ENCODE peak calls at places on chromosomes 6 and 20, in six cellular contexts. One of them, this sample, is unnamed.

GRCh38 chr6:33979750-33980149 is 166.1 kb downstream of the GRM4 start:
- DNase-seq in hepatic stellate cell: no peak
- DNase-seq in SJSA1: no peak
- DNase-seq in neural progenitor cell: no peak
- DNase-seq in fibroblast of lung: no peak
- DNase-seq in DMS153: no peak
- DNase-seq in this sample: no peak

GRCh38 chr6:74137910-74138309 is 441.9 kb downstream of the CD109 start:
- DNase-seq in hepatic stellate cell: peak; percentile 4
- DNase-seq in SJSA1: peak; percentile 31
- DNase-seq in neural progenitor cell: no peak
- DNase-seq in fibroblast of lung: peak; percentile 85
- DNase-seq in DMS153: peak; percentile 2
- DNase-seq in this sample: no peak

GRCh38 chr6:77880501-77880900 is 227.7 kb downstream of the MEI4 start:
- DNase-seq in hepatic stellate cell: no peak
- DNase-seq in SJSA1: peak; percentile 57
- DNase-seq in neural progenitor cell: no peak
- DNase-seq in fibroblast of lung: no peak
- DNase-seq in DMS153: no peak
- DNase-seq in this sample: no peak

GRCh38 chr20:61917459-61917858 is 148.2 kb downstream of the TAF4 start:
- DNase-seq in hepatic stellate cell: no peak
- DNase-seq in SJSA1: no peak
- DNase-seq in neural progenitor cell: no peak
- DNase-seq in fibroblast of lung: no peak
- DNase-seq in DMS153: no peak
- DNase-seq in this sample: no peak

GRCh38 chr20:54668271-54669053 is 193.1 kb downstream of the DOK5 start:
- DNase-seq in hepatic stellate cell: no peak
- DNase-seq in SJSA1: peak; percentile 10
- DNase-seq in neural progenitor cell: peak; percentile 60
- DNase-seq in fibroblast of lung: peak; percentile 12
- DNase-seq in DMS153: no peak
- DNase-seq in this sample: peak; percentile 34

GRCh38 chr6:73180718-73181619 is 44.3 kb downstream of the KHDC1L start:
- DNase-seq in hepatic stellate cell: peak; percentile 43
- DNase-seq in SJSA1: peak; percentile 46
- DNase-seq in neural progenitor cell: peak; percentile 34
- DNase-seq in fibroblast of lung: peak; percentile 88
- DNase-seq in DMS153: peak; percentile 51
- DNase-seq in this sample: peak; percentile 57

GRCh38 chr20:24622856-24623255 is 153.4 kb downstream of the SYNDIG1 start:
- DNase-seq in hepatic stellate cell: no peak
- DNase-seq in SJSA1: no peak
- DNase-seq in neural progenitor cell: no peak
- DNase-seq in fibroblast of lung: peak; percentile 45
- DNase-seq in DMS153: no peak
- DNase-seq in this sample: no peak

GRCh38 chr6:125791151-125791819 is 525 bp downstream of the NCOA7 start:
- DNase-seq in hepatic stellate cell: peak; percentile 55
- DNase-seq in SJSA1: peak; percentile 55
- DNase-seq in neural progenitor cell: peak; percentile 27
- DNase-seq in fibroblast of lung: peak; percentile 53
- DNase-seq in DMS153: no peak
- DNase-seq in this sample: peak; percentile 24

GRCh38 chr6:137975058-137975940 is 108.2 kb downstream of the TNFAIP3 start:
- DNase-seq in hepatic stellate cell: no peak
- DNase-seq in SJSA1: peak; percentile 12
- DNase-seq in neural progenitor cell: no peak
- DNase-seq in fibroblast of lung: peak; percentile 36
- DNase-seq in DMS153: no peak
- DNase-seq in this sample: no peak

GRCh38 chr6:48611332-48611731 is 500.3 kb upstream of the PTCHD4 start:
- DNase-seq in hepatic stellate cell: no peak
- DNase-seq in SJSA1: no peak
- DNase-seq in neural progenitor cell: no peak
- DNase-seq in fibroblast of lung: peak; percentile 78
- DNase-seq in DMS153: no peak
- DNase-seq in this sample: no peak

GRCh38 chr6:5851261-5851757 is 155.4 kb downstream of the NRN1 start:
- DNase-seq in hepatic stellate cell: no peak
- DNase-seq in SJSA1: no peak
- DNase-seq in neural progenitor cell: peak; percentile 87
- DNase-seq in fibroblast of lung: peak; percentile 18
- DNase-seq in DMS153: peak; percentile 13
- DNase-seq in this sample: peak; percentile 1

GRCh38 chr20:57038608-57039440 is 227.6 kb downstream of the BMP7 start:
- DNase-seq in hepatic stellate cell: no peak
- DNase-seq in SJSA1: no peak
- DNase-seq in neural progenitor cell: no peak
- DNase-seq in fibroblast of lung: no peak
- DNase-seq in DMS153: no peak
- DNase-seq in this sample: no peak

GRCh38 chr6:6918216-6918983 is 189.4 kb upstream of the RREB1 start:
- DNase-seq in hepatic stellate cell: no peak
- DNase-seq in SJSA1: no peak
- DNase-seq in neural progenitor cell: no peak
- DNase-seq in fibroblast of lung: peak; percentile 70
- DNase-seq in DMS153: no peak
- DNase-seq in this sample: no peak

GRCh38 chr20:53716385-53716784 is 122.7 kb upstream of the ZNF217 start:
- DNase-seq in hepatic stellate cell: no peak
- DNase-seq in SJSA1: no peak
- DNase-seq in neural progenitor cell: no peak
- DNase-seq in fibroblast of lung: no peak
- DNase-seq in DMS153: no peak
- DNase-seq in this sample: no peak